ENCODE peak calls at places on chromosomes 11 and 22, in eight cellular contexts. P, U, F, V, O, N, H and M are unnamed samples.

GRCh38 chr11:20020198-20020597 is 140.1 kb downstream of the DBX1 start:
- DNase-seq in H (no peak), O (no peak), P (peak; percentile 53), F (no peak), V (no peak), N (no peak), U (no peak), M (no peak)

GRCh38 chr11:44855138-44855849 is 95.4 kb downstream of the TP53I11 start:
- DNase-seq in O (no peak), U (no peak), F (no peak), N (no peak), H (no peak), V (no peak), P (no peak), M (no peak)

GRCh38 chr11:110525883-110526282 is 96.1 kb downstream of the FDX1 start:
- DNase-seq in H (no peak), U (no peak), N (peak; percentile 97), P (peak; percentile 16), F (no peak), V (peak; percentile 61), O (no peak), M (no peak)

GRCh38 chr11:82523141-82523540 is 210.5 kb downstream of the FAM181B start:
- DNase-seq in H (peak; percentile 26), O (no peak), V (no peak), N (no peak), U (no peak), P (peak; percentile 13), F (no peak), M (no peak)

GRCh38 chr11:1109918-1110705 is 35.4 kb downstream of the MUC2 start:
- DNase-seq in U (no peak), O (no peak), F (peak; percentile 5), H (no peak), N (no peak), V (no peak), P (no peak), M (peak; percentile 63)

GRCh38 chr11:63698976-63699733 is 17.9 kb downstream of the RTN3 start:
- DNase-seq in N (no peak), U (peak; percentile 18), V (peak; percentile 32), O (no peak), H (no peak), P (no peak), F (no peak), M (no peak)

GRCh38 chr22:22182990-22183264 is 61.7 kb upstream of the VPREB1 start:
- DNase-seq in V (no peak), H (no peak), N (no peak), U (no peak), F (no peak), P (no peak), O (no peak), M (no peak)

GRCh38 chr22:19865141-19865829 is 10.6 kb upstream of the GNB1L start:
- DNase-seq in O (no peak), F (no peak), H (no peak), P (no peak), N (no peak), U (no peak), V (peak; percentile 77), M (peak; percentile 19)

GRCh38 chr11:118715837-118716260 is 36.4 kb upstream of the TREH start:
- DNase-seq in V (peak; percentile 30), O (no peak), N (no peak), F (no peak), P (peak; percentile 36), H (no peak), U (no peak), M (no peak)

GRCh38 chr11:1773711-1774550 is 10.2 kb upstream of the CTSD start:
- DNase-seq in H (no peak), P (no peak), N (no peak), U (no peak), O (no peak), V (no peak), F (no peak), M (no peak)

GRCh38 chr22:42630901-42631602 is 9.3 kb downstream of the ATP5MGL start:
- DNase-seq in V (no peak), O (no peak), N (no peak), U (no peak), P (no peak), F (no peak), H (no peak), M (no peak)

GRCh38 chr11:47254381-47254780 is 3.4 kb upstream of the NR1H3 start:
- DNase-seq in H (no peak), V (peak; percentile 31), O (no peak), F (no peak), P (no peak), U (peak; percentile 25), N (no peak), M (no peak)

GRCh38 chr11:122259149-122259821 is 143.3 kb upstream of the BLID start:
- DNase-seq in U (no peak), N (no peak), H (no peak), O (no peak), P (no peak), F (no peak), V (no peak), M (no peak)

DNA sequence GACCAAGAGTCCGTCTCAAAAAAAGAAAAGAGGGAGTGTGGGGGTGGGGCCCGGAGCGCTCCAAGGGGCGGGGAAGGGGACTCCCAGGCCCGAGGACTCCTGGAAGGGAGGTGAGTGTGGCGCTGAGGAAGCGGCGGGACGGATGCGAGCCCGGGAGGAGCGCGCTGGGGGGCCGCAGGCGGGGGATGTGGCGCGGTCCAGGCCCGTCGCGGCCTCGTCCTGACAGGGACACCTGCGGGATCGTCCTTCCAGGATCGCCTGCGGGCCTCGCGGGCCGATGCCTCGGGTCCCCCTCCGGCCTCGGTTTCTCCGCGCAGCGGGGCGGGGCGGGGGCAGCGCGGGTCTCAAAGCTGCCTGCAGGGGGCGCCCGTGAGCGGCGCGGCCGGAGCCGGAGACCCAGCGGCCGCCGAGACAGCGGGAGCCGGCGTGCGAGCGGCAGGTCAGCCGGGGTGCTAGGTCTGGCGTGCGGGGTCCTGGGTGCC is 3.8 kb upstream of the ADORA2A start:
- DNase-seq in U (peak; percentile 56), N (no peak), O (peak; percentile 60), V (peak; percentile 46), H (peak; percentile 63), F (peak; percentile 71), P (peak; percentile 73), M (peak; percentile 86)
- H3K4me3 ChIP-seq in U (peak overlapping the region; percentile 44), N (no peak overlapping the region), O (peak overlapping the region; percentile 82), V (peak overlapping the region; percentile 52), H (peak overlapping the region; percentile 29), F (peak overlapping the region; percentile 89), P (peak overlapping the region; percentile 70), M (peak overlapping the region; percentile 68)

GRCh38 chr11:45906096-45906682 is 882 bp downstream of the FREY1 start:
- DNase-seq in O (no peak), F (no peak), N (no peak), H (no peak), U (peak; percentile 41), V (no peak), P (no peak), M (no peak)

GRCh38 chr11:45913514-45913913 is 4.2 kb downstream of the PEX16 start:
- DNase-seq in V (no peak), H (no peak), U (no peak), O (no peak), F (no peak), N (no peak), P (no peak), M (no peak)

GRCh38 chr11:45906965-45907591 is at the start of gene FREY1:
- DNase-seq in O (no peak), H (no peak), U (no peak), P (no peak), N (no peak), V (no peak), F (no peak), M (no peak)

GRCh38 chr11:45907911-45908370 is 870 bp upstream of the FREY1 start:
- DNase-seq in O (no peak), U (no peak), H (no peak), P (no peak), V (no peak), N (no peak), F (no peak), M (no peak)

GRCh38 chr11:45909594-45910475 is 2.8 kb upstream of the FREY1 start:
- DNase-seq in N (no peak), O (no peak), V (no peak), H (no peak), U (no peak), F (no peak), P (no peak), M (no peak)
- H3K36me3 ChIP-seq in N (peaks cover 7% of the 10 kb centered on the region), O (peaks cover 44% of the 10 kb centered on the region), V (peaks cover 16% of the 10 kb centered on the region), H (no peaks in the 10 kb centered on the region), U (no peaks in the 10 kb centered on the region), F (peaks cover 55% of the 10 kb centered on the region), P (no peaks in the 10 kb centered on the region), M (peaks cover 59% of the 10 kb centered on the region)

DNA sequence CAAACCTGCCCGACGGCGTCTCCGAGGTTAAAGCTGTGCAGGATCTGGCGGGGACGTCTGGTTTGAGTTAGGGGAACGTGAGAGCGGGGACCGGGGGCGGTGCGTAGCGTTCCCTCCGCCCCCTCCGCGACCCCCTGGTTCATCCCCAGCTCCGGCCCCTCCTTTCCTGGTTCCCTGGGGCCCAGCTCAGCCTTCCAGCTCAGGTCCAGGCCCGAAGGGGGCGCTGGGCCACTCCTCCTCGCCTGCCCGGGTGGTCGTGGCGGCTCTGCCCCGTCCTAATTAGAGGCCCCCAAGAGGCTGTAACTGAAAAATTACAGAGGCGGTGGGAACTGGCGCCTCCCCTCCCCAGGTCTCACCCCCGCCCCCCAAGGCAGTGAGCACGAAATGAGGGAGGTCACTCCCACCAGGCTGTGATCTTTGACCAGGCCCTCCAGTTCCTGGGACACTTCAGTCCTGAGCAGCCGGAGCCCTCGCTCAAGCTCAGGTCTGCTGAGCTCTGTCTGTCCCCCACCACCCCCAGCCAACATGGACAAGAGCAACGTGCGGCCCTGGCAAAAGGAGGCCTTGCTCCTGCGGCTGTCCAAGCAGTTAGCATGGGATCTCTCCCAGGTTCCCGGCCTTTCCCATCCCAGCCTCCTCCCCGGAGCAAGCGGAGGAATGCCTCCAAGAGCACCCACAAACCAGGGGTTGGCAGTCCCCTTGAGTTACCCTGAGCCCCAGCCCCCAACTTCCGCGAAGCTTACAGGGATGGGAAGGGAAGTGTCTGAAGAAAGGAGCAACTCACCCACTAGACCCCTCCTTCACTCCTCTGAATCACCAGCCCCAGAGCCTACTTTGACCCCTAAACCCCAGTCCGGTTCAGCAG is 3.3 kb downstream of the CD248 start:
- DNase-seq in H (no peak), N (no peak), O (no peak), F (peak; percentile 41), V (peak; percentile 54), U (no peak), P (peak; percentile 86), M (peak; percentile 63)
- TF ChIP-seq CTCF in H (no peak), N (no peak), O (no peak), F (peak; percentile 23), V (peak; percentile 39), U (no peak), P (peak; percentile 52), M (peak; percentile 5)

GRCh38 chr11:65132238-65132987 is 1.9 kb downstream of the SYVN1 start:
- DNase-seq in O (no peak), U (no peak), N (no peak), V (no peak), H (no peak), P (no peak), F (no peak), M (no peak)

GRCh38 chr11:65131895-65132237 is 2.5 kb downstream of the SYVN1 start:
- DNase-seq in O (no peak), N (no peak), P (no peak), U (no peak), V (no peak), H (no peak), F (no peak), M (no peak)

GRCh38 chr11:65129649-65130441 is 4.5 kb downstream of the SYVN1 start:
- DNase-seq in U (no peak), N (no peak), O (no peak), P (no peak), F (no peak), V (no peak), H (no peak), M (peak; percentile 52)

GRCh38 chr11:65130631-65131416 is 3.5 kb downstream of the SYVN1 start:
- DNase-seq in N (no peak), U (no peak), P (no peak), H (no peak), F (no peak), O (no peak), V (no peak), M (peak; percentile 52)

GRCh38 chr11:65131417-65131776 is 2.9 kb downstream of the SYVN1 start:
- DNase-seq in F (no peak), V (no peak), P (no peak), O (no peak), N (no peak), H (no peak), U (no peak), M (no peak)
- H3K4me3 ChIP-seq in F (no peak overlapping the region), V (no peak overlapping the region), P (no peak overlapping the region), O (no peak overlapping the region), N (no peak overlapping the region), H (no peak overlapping the region), U (no peak overlapping the region), M (no peak overlapping the region)